ENCODE peak calls at places on chromosomes 1 and 21, in nine cellular contexts. C, Z, K, H, Y, D, A, E and G are unnamed samples.

GRCh38 chr1:154476791-154477190 is 25.2 kb upstream of the TDRD10 start:
- DNase-seq in C (no peak), Z (no peak), K (no peak), H (no peak), Y (no peak), D (no peak), A (no peak), E (no peak), G (no peak)

GRCh38 chr1:25222606-25223005 is 9.7 kb downstream of the SYF2 start:
- DNase-seq in C (no peak), Z (no peak), K (no peak), H (no peak), Y (no peak), D (no peak), A (no peak), E (no peak), G (no peak)

GRCh38 chr1:203692565-203693470 is 66.2 kb downstream of the ATP2B4 start:
- DNase-seq in C (peak), Z (peak), K (peak), H (peak), Y (peak), D (peak), A (peak), E (no peak), G (peak)

GRCh38 chr1:26694185-26694572 is 1.6 kb upstream of the ARID1A start:
- DNase-seq in C (no peak), Z (no peak), K (peak), H (no peak), Y (no peak), D (no peak), A (no peak), E (no peak), G (no peak)

GRCh38 chr1:224353975-224354930 is 2.4 kb upstream of the CNIH4 start:
- DNase-seq in C (no peak), Z (no peak), K (no peak), H (no peak), Y (no peak), D (no peak), A (no peak), E (no peak), G (no peak)

GRCh38 chr1:117366281-117366981 is 818 bp upstream of the MAN1A2 start:
- DNase-seq in C (peak), Z (peak), K (peak), H (peak), Y (peak), D (no peak), A (peak), E (peak), G (no peak)

GRCh38 chr1:7421471-7422075 is 349.5 kb upstream of the VAMP3 start:
- DNase-seq in C (no peak), Z (no peak), K (no peak), H (peak), Y (no peak), D (no peak), A (peak), E (peak), G (no peak)

GRCh38 chr1:38944547-38944946 is 2.9 kb upstream of the RHBDL2 start:
- DNase-seq in C (no peak), Z (no peak), K (no peak), H (no peak), Y (no peak), D (no peak), A (no peak), E (no peak), G (no peak)

GRCh38 chr1:223695014-223695413 is 17.3 kb upstream of the CAPN2 start:
- DNase-seq in C (no peak), Z (no peak), K (no peak), H (no peak), Y (no peak), D (no peak), A (no peak), E (no peak), G (no peak)

GRCh38 chr1:51285055-51285454 is 45.3 kb downstream of the TTC39A start:
- DNase-seq in C (no peak), Z (no peak), K (no peak), H (no peak), Y (no peak), D (no peak), A (no peak), E (no peak), G (no peak)

GRCh38 chr1:236502972-236503639 is 20.7 kb upstream of the LGALS8 start:
- DNase-seq in C (peak), Z (peak), K (peak), H (no peak), Y (peak), D (peak), A (no peak), E (no peak), G (peak)

GRCh38 chr1:116951175-116951935 is 41.6 kb downstream of the PTGFRN start:
- DNase-seq in C (peak), Z (peak), K (no peak), H (no peak), Y (no peak), D (peak), A (no peak), E (no peak), G (peak)

GRCh38 chr1:111768023-111768422 is 12.3 kb downstream of the DDX20 start:
- DNase-seq in C (no peak), Z (no peak), K (no peak), H (no peak), Y (no peak), D (no peak), A (no peak), E (no peak), G (no peak)

GRCh38 chr1:41361495-41362356 is 492 bp downstream of the FOXO6 start:
- DNase-seq in C (no peak), Z (no peak), K (peak), H (no peak), Y (no peak), D (no peak), A (peak), E (no peak), G (no peak)

GRCh38 chr1:245898581-245898980 is 608.5 kb downstream of the SMYD3 start:
- DNase-seq in C (no peak), Z (peak), K (no peak), H (no peak), Y (no peak), D (no peak), A (no peak), E (no peak), G (no peak)

GRCh38 chr1:171811671-171812070 is 29.6 kb upstream of the DNM3 start:
- DNase-seq in C (no peak), Z (no peak), K (no peak), H (no peak), Y (no peak), D (no peak), A (no peak), E (no peak), G (no peak)

GRCh38 chr1:159938221-159938852 is 7.1 kb downstream of the IGSF9 start:
- DNase-seq in C (no peak), Z (no peak), K (no peak), H (no peak), Y (no peak), D (no peak), A (no peak), E (no peak), G (peak)

GRCh38 chr1:211797994-211798393 is 32.6 kb downstream of the LPGAT1 start:
- DNase-seq in C (no peak), Z (no peak), K (no peak), H (no peak), Y (no peak), D (no peak), A (no peak), E (no peak), G (no peak)

GRCh38 chr1:32886012-32886827 is at the start of gene HPCA:
- DNase-seq in C (peak), Z (peak), K (peak), H (peak), Y (peak), D (no peak), A (no peak), E (no peak), G (no peak)

GRCh38 chr1:236904874-236905741 is 99.1 kb downstream of the MT1HL1 start:
- DNase-seq in C (no peak), Z (peak), K (no peak), H (no peak), Y (no peak), D (peak), A (no peak), E (no peak), G (no peak)

GRCh38 chr1:28028873-28029654 is 59.3 kb downstream of the EYA3 start:
- DNase-seq in C (no peak), Z (no peak), K (no peak), H (no peak), Y (no peak), D (no peak), A (no peak), E (no peak), G (no peak)

DNA sequence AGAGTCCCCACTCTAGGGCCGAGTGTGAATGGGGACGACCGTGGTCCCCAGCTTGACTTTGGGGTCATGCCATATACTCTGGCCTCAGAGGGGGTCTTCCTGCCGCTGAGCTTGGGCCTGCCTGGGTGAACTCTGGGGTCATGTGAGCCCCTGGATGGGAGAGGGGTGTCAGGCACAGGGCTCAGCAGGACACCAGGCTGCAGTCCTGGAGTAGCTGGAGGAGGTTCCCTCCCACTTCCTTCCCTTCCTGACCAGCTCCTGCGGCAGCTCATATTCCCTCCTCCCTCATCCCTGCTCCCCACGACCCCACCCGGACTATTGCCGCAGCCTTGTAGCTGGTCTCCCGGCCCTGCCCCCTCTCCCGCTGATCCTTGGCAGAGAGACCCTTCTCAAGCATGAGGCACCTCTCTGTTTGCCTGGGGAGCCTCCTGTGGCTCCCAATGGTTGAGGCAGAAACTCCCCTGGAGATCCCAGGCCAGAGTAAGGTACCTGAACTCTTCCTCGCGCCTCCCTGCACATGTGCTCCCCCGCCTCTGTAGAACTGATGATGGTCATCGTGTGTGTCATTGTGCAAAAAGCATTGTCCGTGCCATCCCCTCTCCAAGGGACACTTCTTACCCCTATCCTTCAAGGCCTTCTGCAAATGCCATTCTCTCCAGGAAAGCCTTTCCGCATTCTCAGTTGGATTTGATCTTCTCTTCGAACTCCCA is 1.8 kb downstream of the TNFRSF1B start:
- DNase-seq in C (no peak), Z (no peak), K (no peak), H (no peak), Y (no peak), D (no peak), A (no peak), E (no peak), G (no peak)
- H3K4me3 ChIP-seq in C (peak), Z (peak), K (no peak), H (peak), Y (peak), D (no peak), A (peak), E (peak), G (no peak)

DNA sequence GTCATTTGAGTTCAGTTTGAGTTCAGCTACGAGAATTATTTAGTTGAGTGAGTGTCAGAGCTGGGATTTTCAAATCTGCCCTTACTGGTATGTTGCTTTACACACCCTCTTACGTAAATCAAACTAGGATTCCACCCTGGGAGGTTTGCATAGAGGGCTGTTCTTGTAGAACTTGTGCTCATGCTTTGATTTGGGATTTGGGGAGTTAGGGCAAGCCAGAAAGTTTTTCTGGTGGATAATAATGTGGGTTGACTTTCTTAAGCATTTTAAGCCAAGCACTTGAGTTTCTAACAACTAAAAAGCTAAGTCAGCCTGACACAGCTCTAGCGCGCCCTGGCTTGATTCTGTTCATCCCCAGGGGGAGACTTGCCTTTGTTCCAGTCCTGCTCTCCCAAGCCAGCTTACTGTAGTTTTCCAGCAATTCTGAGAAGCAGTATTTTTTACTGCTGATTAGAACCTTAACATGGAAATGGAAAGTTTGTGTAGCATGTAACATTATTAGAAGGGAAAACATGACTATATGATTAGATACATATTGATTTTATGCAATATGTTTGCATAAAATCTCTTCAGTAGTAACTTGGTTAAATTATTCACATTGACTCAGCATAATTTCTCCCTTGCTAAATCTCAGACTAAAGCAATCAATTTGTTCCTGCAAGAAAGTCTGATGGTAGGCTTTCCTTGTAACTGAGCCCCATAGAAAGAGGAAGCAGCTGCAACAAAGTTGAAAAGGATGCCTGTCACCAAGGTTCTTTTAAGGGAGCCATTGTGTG is 11.1 kb upstream of the PGD start:
- DNase-seq in C (peak), Z (peak), K (no peak), H (no peak), Y (no peak), D (no peak), A (peak), E (no peak), G (peak)
- TF ChIP-seq CTCF in C (no peak), Z (no peak), K (no peak), H (no peak), Y (no peak), D (no peak), A (no peak), E (no peak), G (peak)

GRCh38 chr21:42461881-42462877 is 33.8 kb downstream of the RSPH1 start:
- DNase-seq in C (no peak), Z (no peak), K (no peak), H (peak), Y (no peak), D (no peak), A (peak), E (no peak), G (no peak)

GRCh38 chr21:42459065-42459430 is 37.0 kb downstream of the RSPH1 start:
- DNase-seq in C (no peak), Z (no peak), K (no peak), H (no peak), Y (no peak), D (no peak), A (no peak), E (no peak), G (no peak)

GRCh38 chr21:42459583-42460215 is 36.3 kb downstream of the RSPH1 start:
- DNase-seq in C (no peak), Z (no peak), K (no peak), H (no peak), Y (no peak), D (no peak), A (peak), E (no peak), G (no peak)

GRCh38 chr21:42461185-42461520 is 34.9 kb downstream of the RSPH1 start:
- DNase-seq in C (no peak), Z (no peak), K (no peak), H (no peak), Y (no peak), D (no peak), A (no peak), E (no peak), G (no peak)

GRCh38 chr21:42460391-42461184 is 35.4 kb downstream of the RSPH1 start:
- DNase-seq in C (no peak), Z (no peak), K (no peak), H (peak), Y (no peak), D (no peak), A (peak), E (no peak), G (no peak)
- H3K4me3 ChIP-seq in C (no peak), Z (no peak), K (no peak), H (no peak), Y (no peak), D (no peak), A (no peak), E (no peak), G (no peak)

GRCh38 chr21:29211205-29211604 is 80.8 kb downstream of the MAP3K7CL start:
- DNase-seq in C (no peak), Z (no peak), K (no peak), H (no peak), Y (no peak), D (no peak), A (no peak), E (no peak), G (no peak)
- TF ChIP-seq CTCF in C (no peak), Z (no peak), K (no peak), H (no peak), Y (no peak), D (no peak), A (no peak), E (no peak), G (no peak)

GRCh38 chr1:112849967-112850641 is 105.9 kb downstream of the SLC16A1 start:
- DNase-seq in C (no peak), Z (no peak), K (no peak), H (no peak), Y (no peak), D (no peak), A (no peak), E (no peak), G (no peak)
- H3K4me3 ChIP-seq in C (peak), Z (peak), K (peak), H (no peak), Y (peak), D (peak), A (peak), E (peak), G (peak)

GRCh38 chr1:65449214-65449823 is 28.9 kb downstream of the LEPR start:
- DNase-seq in C (no peak), Z (no peak), K (no peak), H (no peak), Y (no peak), D (no peak), A (no peak), E (no peak), G (no peak)
- TF ChIP-seq CTCF in C (no peak), Z (no peak), K (no peak), H (no peak), Y (no peak), D (no peak), A (no peak), E (no peak), G (peak)

DNA sequence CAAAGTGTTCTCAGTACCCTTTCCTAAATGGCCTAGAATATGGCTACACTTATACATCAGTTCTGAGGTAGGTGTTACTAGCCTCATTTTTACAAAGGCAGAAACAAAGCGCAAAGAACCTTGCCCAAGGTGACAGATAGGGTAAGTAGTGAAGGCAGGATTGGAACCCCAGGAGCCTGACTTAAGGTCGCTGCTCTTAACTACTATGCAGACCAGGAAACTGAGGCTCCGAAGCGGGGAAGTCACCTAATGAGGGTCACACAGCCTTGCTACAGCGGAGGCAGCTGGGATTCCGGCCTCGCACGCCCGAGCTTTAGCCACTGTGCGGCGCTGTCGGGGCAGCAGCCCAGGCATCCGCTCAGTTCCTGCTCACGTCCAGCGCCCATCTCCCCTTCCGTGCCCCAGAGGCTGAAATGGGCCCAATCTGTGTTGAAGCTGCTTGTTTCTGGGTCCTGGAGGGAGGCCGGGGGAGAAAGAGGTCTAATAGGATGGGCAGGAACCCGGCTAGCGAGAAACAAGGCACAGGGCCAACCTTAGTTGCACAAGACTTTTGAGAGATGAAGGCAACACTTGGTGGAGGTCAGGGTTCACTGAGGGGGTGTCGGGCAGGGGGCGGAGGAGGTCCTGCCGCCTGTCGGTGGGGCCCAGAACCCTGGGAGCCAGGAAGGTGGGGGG is 1.4 kb upstream of the FOXD2 start:
- DNase-seq in C (peak), Z (peak), K (peak), H (peak), Y (peak), D (peak), A (peak), E (no peak), G (no peak)
- H3K4me3 ChIP-seq in C (peak), Z (peak), K (peak), H (peak), Y (peak), D (peak), A (peak), E (peak), G (peak)